ENCODE peak calls at places on chromosomes 3 and 15, in five cellular contexts. U, Y, Q, G and S are unnamed samples.

GRCh38 chr3:126546013-126546412 is 12.7 kb downstream of the C3orf22 start:
- DNase-seq in U (no peak), Y (no peak), Q (no peak), G (no peak), S (no peak)

GRCh38 chr3:151318313-151318712 is 1.7 kb upstream of the GPR87 start:
- DNase-seq in U (no peak), Y (no peak), Q (no peak), G (peak), S (peak)

GRCh38 chr3:99960123-99960878 is 142.6 kb downstream of the CMSS1 start:
- DNase-seq in U (no peak), Y (no peak), Q (no peak), G (no peak), S (no peak)

GRCh38 chr3:157333551-157333991 is 103.1 kb upstream of the PTX3 start:
- DNase-seq in U (no peak), Y (no peak), Q (no peak), G (peak), S (peak)

GRCh38 chr15:78216276-78217229 is 17.8 kb downstream of the ACSBG1 start:
- DNase-seq in U (no peak), Y (peak), Q (no peak), G (peak), S (peak)

GRCh38 chr3:32817561-32818430 is at the start of gene TRIM71:
- DNase-seq in U (no peak), Y (peak), Q (no peak), G (no peak), S (no peak)

GRCh38 chr3:15342252-15342651 is 9.9 kb upstream of the SH3BP5 start:
- DNase-seq in U (no peak), Y (no peak), Q (no peak), G (no peak), S (no peak)

GRCh38 chr15:46682969-46683791 is 1034.1 kb upstream of the SEMA6D start:
- DNase-seq in U (no peak), Y (no peak), Q (no peak), G (no peak), S (no peak)